ENCODE peak calls at places on chromosomes 13 and 19, in five cellular contexts. Z, V, R, M and W are unnamed samples. For H3K36me3, the result is how much of the 10 kb centered on the place peaks cover.

GRCh38 chr19:47322048-47322447 is 9.9 kb upstream of the C5AR2 start:
- DNase-seq in Z (no peak), V (no peak), R (no peak), M (no peak), W (no peak)

GRCh38 chr19:989381-990081 is 5.4 kb downstream of the WDR18 start:
- DNase-seq in Z (no peak), V (no peak), R (no peak), M (no peak), W (no peak)

GRCh38 chr13:44934724-44935123 is 54.5 kb downstream of the NUFIP1 start:
- DNase-seq in Z (no peak), V (no peak), R (no peak), M (no peak), W (peak)

GRCh38 chr13:101626925-101627555 is 174.6 kb downstream of the ITGBL1 start:
- DNase-seq in Z (no peak), V (no peak), R (peak), M (no peak), W (no peak)

GRCh38 chr19:4821265-4821664 is 10.2 kb downstream of the TICAM1 start:
- DNase-seq in Z (no peak), V (no peak), R (no peak), M (no peak), W (no peak)

GRCh38 chr13:27465611-27466010 is 15.2 kb upstream of the MTIF3 start:
- DNase-seq in Z (no peak), V (no peak), R (no peak), M (no peak), W (no peak)

GRCh38 chr13:97629601-97630272 is 195.8 kb downstream of the RAP2A start:
- DNase-seq in Z (no peak), V (no peak), R (no peak), M (no peak), W (no peak)

GRCh38 chr19:48390188-48391099 is 907 bp downstream of the KDELR1 start:
- DNase-seq in Z (peak), V (peak), R (peak), M (peak), W (peak)

GRCh38 chr19:16531380-16531669 is 10.9 kb downstream of the CHERP start:
- DNase-seq in Z (no peak), V (no peak), R (no peak), M (no peak), W (no peak)
- H3K36me3 ChIP-seq in Z (half or more), V (half or more), R (under half), M (half or more), W (half or more)

DNA sequence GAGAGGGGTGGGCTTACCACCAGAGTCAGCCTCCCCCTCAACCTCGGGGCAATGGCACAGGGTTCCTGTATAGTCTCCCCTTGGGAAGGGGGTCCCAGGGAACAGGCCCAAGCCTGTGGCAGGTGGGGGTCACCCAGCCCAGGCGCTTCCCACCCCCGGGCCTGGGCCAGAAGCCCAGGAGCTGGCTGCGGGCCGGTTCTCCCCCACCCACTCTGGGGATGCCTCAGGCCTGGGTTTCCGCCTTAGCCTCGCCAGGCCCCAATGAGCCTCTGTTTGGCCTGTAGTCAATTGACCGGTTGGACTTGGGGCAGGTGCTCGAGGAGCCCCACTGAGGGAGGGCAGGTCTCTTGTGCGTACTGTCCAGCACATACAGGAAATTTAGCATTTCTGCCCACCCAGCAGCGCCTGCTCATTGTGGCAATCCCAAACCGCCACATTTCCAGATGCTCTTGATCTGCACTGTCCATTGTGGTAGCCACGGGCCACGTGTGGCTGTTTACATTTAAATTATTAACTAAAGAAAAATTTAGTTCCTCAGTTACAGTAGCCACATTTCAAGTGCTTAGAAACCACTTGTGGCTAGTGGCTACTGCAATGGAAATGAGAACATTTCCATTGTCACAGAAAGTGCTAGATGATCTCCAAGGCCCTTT is 9.9 kb downstream of the LYL1 start:
- DNase-seq in Z (no peak), V (no peak), R (no peak), M (no peak), W (no peak)
- H3K27ac ChIP-seq in Z (peak), V (no peak), R (no peak), M (no peak), W (no peak)

GRCh38 chr13:51675877-51676276 is 91.6 kb downstream of the WDFY2 start:
- DNase-seq in Z (no peak), V (no peak), R (no peak), M (no peak), W (no peak)

GRCh38 chr13:51674276-51674675 is 90.0 kb downstream of the WDFY2 start:
- DNase-seq in Z (peak), V (no peak), R (peak), M (no peak), W (no peak)

GRCh38 chr13:51675385-51675784 is 91.1 kb downstream of the WDFY2 start:
- DNase-seq in Z (no peak), V (no peak), R (no peak), M (no peak), W (no peak)

GRCh38 chr13:51676739-51677138 is 92.5 kb downstream of the WDFY2 start:
- DNase-seq in Z (no peak), V (no peak), R (no peak), M (no peak), W (no peak)

GRCh38 chr13:51673165-51673564 is 88.9 kb downstream of the WDFY2 start:
- DNase-seq in Z (no peak), V (no peak), R (no peak), M (no peak), W (no peak)
- H3K4me3 ChIP-seq in Z (no peak), V (no peak), R (no peak), M (no peak), W (no peak)

GRCh38 chr19:52345162-52345561 is 9.1 kb downstream of the ZNF610 start:
- DNase-seq in Z (no peak), V (no peak), R (no peak), M (no peak), W (no peak)

GRCh38 chr19:52343548-52343947 is 7.5 kb downstream of the ZNF610 start:
- DNase-seq in Z (no peak), V (peak), R (peak), M (peak), W (peak)
- H3K36me3 ChIP-seq in Z (under half), V (under half), R (under half), M (under half), W (under half)

GRCh38 chr13:35936579-35936978 is 194.6 kb downstream of the DCLK1 start:
- DNase-seq in Z (no peak), V (no peak), R (no peak), M (no peak), W (no peak)
- H3K27ac ChIP-seq in Z (no peak), V (no peak), R (no peak), M (no peak), W (no peak)